ENCODE peak calls at places on chromosomes 4 and X, in four cellular contexts. One of them, this sample, is unnamed.

GRCh38 chr4:79233820-79234219 is 92.0 kb downstream of the NAA11 start:
- DNase-seq in kidney epithelial cell: no peak
- DNase-seq in ovary: no peak
- DNase-seq in ascending aorta: no peak
- DNase-seq in this sample: no peak

GRCh38 chr4:173252024-173252935 is 81.9 kb downstream of the HMGB2 start:
- DNase-seq in kidney epithelial cell: peak; percentile 100
- DNase-seq in ascending aorta: peak; percentile 83
- DNase-seq in ovary: no peak
- DNase-seq in this sample: peak; percentile 46

GRCh38 chr4:60884545-60884944 is 315.6 kb upstream of the ADGRL3 start:
- DNase-seq in kidney epithelial cell: no peak
- DNase-seq in ascending aorta: no peak
- DNase-seq in ovary: no peak
- DNase-seq in this sample: no peak

GRCh38 chr4:84644087-84644486 is 61.2 kb downstream of the CDS1 start:
- DNase-seq in ovary: no peak
- DNase-seq in ascending aorta: no peak
- DNase-seq in kidney epithelial cell: no peak
- DNase-seq in this sample: no peak

GRCh38 chr4:109276482-109277095 is 25.9 kb downstream of the COL25A1 start:
- DNase-seq in ovary: no peak
- DNase-seq in kidney epithelial cell: no peak
- DNase-seq in ascending aorta: no peak
- DNase-seq in this sample: no peak

GRCh38 chrX:776529-777230 is 146.1 kb downstream of the SHOX start:
- DNase-seq in ovary: no peak
- DNase-seq in ascending aorta: no peak
- DNase-seq in kidney epithelial cell: no peak
- DNase-seq in this sample: no peak

GRCh38 chr4:120055795-120056194 is 10.9 kb downstream of the MAD2L1 start:
- DNase-seq in kidney epithelial cell: no peak
- DNase-seq in ascending aorta: no peak
- DNase-seq in ovary: no peak
- DNase-seq in this sample: no peak

GRCh38 chr4:7929530-7929951 is 10.1 kb downstream of the AFAP1 start:
- DNase-seq in kidney epithelial cell: no peak
- DNase-seq in ovary: no peak
- DNase-seq in ascending aorta: no peak
- DNase-seq in this sample: peak; percentile 81

GRCh38 chr4:7475207-7475606 is 40.5 kb upstream of the PSAPL1 start:
- DNase-seq in ovary: no peak
- DNase-seq in kidney epithelial cell: no peak
- DNase-seq in ascending aorta: no peak
- DNase-seq in this sample: no peak

GRCh38 chrX:71815906-71816156 is 52.7 kb downstream of the CXorf49B start:
- DNase-seq in ascending aorta: no peak
- DNase-seq in ovary: no peak
- DNase-seq in kidney epithelial cell: no peak
- DNase-seq in this sample: no peak

GRCh38 chr4:127936974-127937373 is 28.0 kb downstream of the MFSD8 start:
- DNase-seq in kidney epithelial cell: no peak
- DNase-seq in ascending aorta: no peak
- DNase-seq in ovary: no peak
- DNase-seq in this sample: no peak

GRCh38 chr4:37827802-37828321 is 1.4 kb downstream of the PGM2 start:
- DNase-seq in ascending aorta: no peak
- DNase-seq in ovary: no peak
- DNase-seq in kidney epithelial cell: no peak
- DNase-seq in this sample: no peak

GRCh38 chrX:120768681-120769080 is 107.0 kb downstream of the CT47B1 start:
- DNase-seq in ascending aorta: no peak
- DNase-seq in ovary: no peak
- DNase-seq in kidney epithelial cell: no peak
- DNase-seq in this sample: no peak

GRCh38 chrX:51641421-51642021 is 22.8 kb upstream of the CENPVL3 start:
- DNase-seq in ascending aorta: no peak
- DNase-seq in kidney epithelial cell: peak; percentile 1
- DNase-seq in ovary: no peak
- DNase-seq in this sample: no peak

GRCh38 chrX:22652596-22652995 is 347.2 kb upstream of the DDX53 start:
- DNase-seq in kidney epithelial cell: no peak
- DNase-seq in ascending aorta: no peak
- DNase-seq in ovary: no peak
- DNase-seq in this sample: peak; percentile 12

GRCh38 chrX:152079768-152080167 is 58.6 kb downstream of the MAGEA10 start:
- DNase-seq in kidney epithelial cell: no peak
- DNase-seq in ascending aorta: no peak
- DNase-seq in ovary: no peak
- DNase-seq in this sample: no peak

GRCh38 chr4:113289736-113290135 is 240.3 kb downstream of the ANK2 start:
- DNase-seq in ovary: no peak
- DNase-seq in ascending aorta: no peak
- DNase-seq in kidney epithelial cell: no peak
- DNase-seq in this sample: no peak

GRCh38 chrX:150649096-150649870 is 43.9 kb upstream of the MTMR1 start:
- DNase-seq in ascending aorta: no peak
- DNase-seq in kidney epithelial cell: no peak
- DNase-seq in ovary: peak; percentile 74
- DNase-seq in this sample: peak; percentile 10

GRCh38 chr4:143025111-143025704 is 159.5 kb upstream of the USP38 start:
- DNase-seq in ovary: no peak
- DNase-seq in ascending aorta: no peak
- DNase-seq in kidney epithelial cell: peak; percentile 25
- DNase-seq in this sample: no peak

GRCh38 chr4:56238251-56238650 is 149.0 kb downstream of the AASDH start:
- DNase-seq in ascending aorta: no peak
- DNase-seq in ovary: no peak
- DNase-seq in kidney epithelial cell: no peak
- DNase-seq in this sample: no peak

GRCh38 chr4:78322032-78322431 is 229.5 kb upstream of the ANXA3 start:
- DNase-seq in ascending aorta: no peak
- DNase-seq in kidney epithelial cell: no peak
- DNase-seq in ovary: no peak
- DNase-seq in this sample: no peak

GRCh38 chr4:17574206-17574605 is 2.8 kb upstream of the LAP3 start:
- DNase-seq in ascending aorta: no peak
- DNase-seq in kidney epithelial cell: no peak
- DNase-seq in ovary: no peak
- DNase-seq in this sample: no peak

GRCh38 chr4:111776546-111776945 is 368.7 kb upstream of the FAM241A start:
- DNase-seq in ovary: no peak
- DNase-seq in ascending aorta: no peak
- DNase-seq in kidney epithelial cell: no peak
- DNase-seq in this sample: no peak

GRCh38 chr4:124997907-124998306 is 285.4 kb upstream of the ANKRD50 start:
- DNase-seq in ovary: no peak
- DNase-seq in ascending aorta: no peak
- DNase-seq in kidney epithelial cell: no peak
- DNase-seq in this sample: no peak

GRCh38 chr4:80078361-80079092 is 5.5 kb upstream of the ANTXR2 start:
- DNase-seq in kidney epithelial cell: no peak
- DNase-seq in ascending aorta: no peak
- DNase-seq in ovary: no peak
- DNase-seq in this sample: no peak

GRCh38 chrX:18607966-18608365 is 63.9 kb downstream of the RS1 start:
- DNase-seq in ovary: no peak
- DNase-seq in kidney epithelial cell: no peak
- DNase-seq in ascending aorta: no peak
- DNase-seq in this sample: no peak

GRCh38 chr4:1345905-1346780 is 865 bp upstream of the UVSSA start:
- DNase-seq in ascending aorta: peak; percentile 75
- DNase-seq in kidney epithelial cell: no peak
- DNase-seq in ovary: peak; percentile 67
- DNase-seq in this sample: peak; percentile 54

GRCh38 chr4:1047976-1048780 is 36.8 kb downstream of the FGFRL1 start:
- DNase-seq in ascending aorta: peak; percentile 60
- DNase-seq in ovary: peak; percentile 28
- DNase-seq in kidney epithelial cell: no peak
- DNase-seq in this sample: peak; percentile 8

GRCh38 chrX:17007134-17007768 is 60.8 kb downstream of the REPS2 start:
- DNase-seq in ascending aorta: no peak
- DNase-seq in kidney epithelial cell: no peak
- DNase-seq in ovary: no peak
- DNase-seq in this sample: no peak

GRCh38 chrX:20571611-20572010 is 304.9 kb upstream of the RPS6KA3 start:
- DNase-seq in ovary: no peak
- DNase-seq in kidney epithelial cell: no peak
- DNase-seq in ascending aorta: no peak
- DNase-seq in this sample: no peak

DNA sequence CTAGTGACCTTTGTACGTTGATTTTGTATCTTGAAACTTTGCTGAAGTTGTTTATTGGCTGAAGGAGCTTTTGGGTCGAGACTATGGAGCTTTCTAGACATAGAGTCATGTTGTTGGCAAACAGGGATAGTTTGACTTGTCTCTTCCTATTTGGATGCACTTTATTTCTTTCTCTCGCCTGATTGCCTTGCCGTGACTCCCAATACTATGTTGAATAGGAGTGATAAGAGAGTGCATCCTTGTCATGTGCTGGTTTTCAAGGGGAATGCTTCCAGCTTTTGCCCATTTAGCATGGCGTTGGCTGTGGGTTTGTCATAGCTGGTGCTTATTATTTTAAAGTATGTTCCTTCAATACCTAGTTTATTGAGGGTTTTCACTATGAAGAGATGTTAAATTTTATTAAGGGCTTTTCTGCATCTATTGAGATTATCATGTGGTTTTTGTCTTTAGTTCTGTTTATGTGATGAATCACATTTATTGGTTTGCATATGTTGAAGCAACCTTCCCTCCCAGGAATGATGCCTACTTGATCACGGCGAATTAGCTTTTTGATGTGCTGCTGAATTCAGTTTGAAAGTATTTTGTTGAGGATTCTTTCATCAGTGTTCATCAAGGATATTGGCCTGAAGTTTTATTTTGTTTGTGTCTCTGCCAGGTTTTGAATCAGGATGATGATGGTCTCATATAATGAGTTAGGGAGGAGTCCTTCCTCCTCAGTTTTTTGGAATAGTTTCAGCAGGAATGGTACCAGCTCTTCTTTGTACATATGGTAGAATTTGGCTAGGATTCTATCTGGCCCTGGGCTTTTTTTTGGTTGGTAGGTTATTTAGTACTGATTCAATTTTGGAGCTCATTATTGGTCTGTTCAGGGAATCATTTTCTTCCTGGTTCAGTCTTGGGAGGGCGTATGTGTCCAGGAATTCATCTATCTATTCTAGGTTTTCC is 72.9 kb upstream of the BOD1L1 start:
- DNase-seq in ascending aorta: no peak
- DNase-seq in kidney epithelial cell: no peak
- DNase-seq in ovary: no peak
- DNase-seq in this sample: no peak
- H3K4me3 ChIP-seq in ascending aorta: no peak overlapping the region
- H3K4me3 ChIP-seq in kidney epithelial cell: no peak overlapping the region
- H3K4me3 ChIP-seq in ovary: no peak overlapping the region
- H3K4me3 ChIP-seq in this sample: no peak overlapping the region

DNA sequence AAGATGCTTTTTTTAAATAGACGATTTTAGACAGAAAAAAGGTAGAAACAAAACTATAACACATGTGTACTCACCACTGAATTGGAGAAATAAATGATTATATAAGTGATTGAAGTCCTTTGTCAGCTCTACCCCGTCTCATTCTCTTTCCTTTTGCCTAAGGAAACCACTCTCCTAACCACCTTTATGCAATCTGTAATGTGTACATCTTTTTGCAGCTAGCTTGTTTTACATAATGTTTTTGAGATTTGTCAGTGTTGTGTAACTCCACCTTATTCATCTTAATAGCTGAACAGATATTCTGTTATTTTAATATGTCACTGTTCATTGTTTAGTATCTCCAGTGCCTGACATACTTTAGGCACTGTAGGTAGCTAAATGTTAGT is 706 bp downstream of the FAM200B start:
- DNase-seq in kidney epithelial cell: no peak
- DNase-seq in ascending aorta: no peak
- DNase-seq in ovary: no peak
- DNase-seq in this sample: no peak
- H3K4me3 ChIP-seq in kidney epithelial cell: peak overlapping the region; percentile 93
- H3K4me3 ChIP-seq in ascending aorta: peak overlapping the region; percentile 80
- H3K4me3 ChIP-seq in ovary: peak overlapping the region; percentile 56
- H3K4me3 ChIP-seq in this sample: no peak overlapping the region

GRCh38 chr4:69735119-69735518 is 25.3 kb downstream of the SULT1B1 start:
- DNase-seq in kidney epithelial cell: no peak
- DNase-seq in ascending aorta: no peak
- DNase-seq in ovary: no peak
- DNase-seq in this sample: no peak
- H3K4me3 ChIP-seq in kidney epithelial cell: no peak overlapping the region
- H3K4me3 ChIP-seq in ascending aorta: no peak overlapping the region
- H3K4me3 ChIP-seq in ovary: no peak overlapping the region
- H3K4me3 ChIP-seq in this sample: no peak overlapping the region

GRCh38 chr4:186726440-186727148 is 2.9 kb upstream of the FAT1 start:
- DNase-seq in ovary: peak; percentile 77
- DNase-seq in ascending aorta: peak; percentile 83
- DNase-seq in kidney epithelial cell: no peak
- DNase-seq in this sample: peak; percentile 88

GRCh38 chr4:186729856-186730255 is 6.2 kb upstream of the FAT1 start:
- DNase-seq in ovary: no peak
- DNase-seq in kidney epithelial cell: no peak
- DNase-seq in ascending aorta: no peak
- DNase-seq in this sample: no peak

GRCh38 chr4:186728631-186729271 is 5.1 kb upstream of the FAT1 start:
- DNase-seq in kidney epithelial cell: no peak
- DNase-seq in ascending aorta: no peak
- DNase-seq in ovary: no peak
- DNase-seq in this sample: no peak

GRCh38 chr4:186727149-186727976 is 3.7 kb upstream of the FAT1 start:
- DNase-seq in ovary: no peak
- DNase-seq in kidney epithelial cell: no peak
- DNase-seq in ascending aorta: no peak
- DNase-seq in this sample: no peak

DNA sequence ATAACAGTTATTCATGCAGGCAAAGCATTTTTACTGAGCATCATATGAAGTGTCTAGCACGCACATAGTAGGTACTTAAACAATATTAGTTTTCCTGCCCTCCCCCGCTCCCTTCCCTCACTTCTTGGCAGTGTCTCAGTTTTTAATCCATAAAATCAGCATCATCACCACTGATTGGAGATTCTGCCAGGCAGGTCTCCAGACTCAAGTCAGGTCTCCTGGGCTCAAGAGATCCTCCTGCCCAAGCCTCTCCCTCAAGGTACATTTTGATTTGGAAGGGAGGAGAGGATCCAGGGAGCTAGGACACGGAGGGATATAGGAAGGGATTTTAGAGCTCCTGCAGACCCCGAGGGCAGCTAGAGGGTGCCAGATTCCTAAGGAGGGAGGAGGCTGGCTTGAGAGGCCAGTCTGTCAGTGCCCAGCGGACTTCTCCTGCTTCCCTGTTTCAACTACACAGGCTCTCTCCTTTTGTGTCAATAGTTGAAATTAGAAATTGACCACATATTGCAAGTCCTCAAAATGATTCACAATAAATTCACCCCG is 4.4 kb upstream of the FAT1 start:
- DNase-seq in ovary: no peak
- DNase-seq in kidney epithelial cell: no peak
- DNase-seq in ascending aorta: no peak
- DNase-seq in this sample: no peak
- H3K4me3 ChIP-seq in ovary: no peak overlapping the region
- H3K4me3 ChIP-seq in kidney epithelial cell: no peak overlapping the region
- H3K4me3 ChIP-seq in ascending aorta: no peak overlapping the region
- H3K4me3 ChIP-seq in this sample: no peak overlapping the region